ENCODE peak calls at places on chromosomes 6 and 20, in five cellular contexts. B is SK-N-SH, N is K562, H is GM12878, L is HepG2. F is an unnamed sample.

GRCh38 chr6:31908791-31909190 is 6.9 kb upstream of the ZBTB12 start:
- DNase-seq in H (peak), L (peak), N (no peak), B (no peak), F (no peak)

GRCh38 chr20:25256226-25256859 is 8.5 kb downstream of the PYGB start:
- DNase-seq in H (no peak), L (no peak), B (peak), N (no peak), F (no peak)

GRCh38 chr20:14336667-14337066 is 745 bp downstream of the FLRT3 start:
- DNase-seq in B (no peak), H (no peak), N (no peak), L (peak), F (no peak)

GRCh38 chr20:10171864-10172751 is 46.5 kb upstream of the SNAP25 start:
- DNase-seq in N (no peak), H (no peak), L (no peak), B (peak), F (peak)

GRCh38 chr20:44730441-44730840 is 15.2 kb upstream of the KCNK15 start:
- DNase-seq in B (no peak), H (no peak), N (no peak), L (no peak), F (no peak)

GRCh38 chr20:63846128-63846771 is 15.0 kb upstream of the ABHD16B start:
- DNase-seq in N (peak), L (peak), H (no peak), B (peak), F (peak)

GRCh38 chr20:46148313-46149213 is 30.4 kb downstream of the CD40 start:
- DNase-seq in L (no peak), N (no peak), H (no peak), B (peak), F (no peak)

GRCh38 chr6:158787395-158787794 is 31.8 kb downstream of the EZR start:
- DNase-seq in N (no peak), L (no peak), H (no peak), B (no peak), F (no peak)

GRCh38 chr6:44642870-44643522 is 255.5 kb downstream of the CDC5L start:
- DNase-seq in N (no peak), L (no peak), B (no peak), H (no peak), F (no peak)

GRCh38 chr6:101226677-101227135 is 166.8 kb upstream of the GRIK2 start:
- DNase-seq in L (peak), N (no peak), H (no peak), B (no peak), F (peak)

GRCh38 chr6:53281518-53282215 is 67.1 kb downstream of the ELOVL5 start:
- DNase-seq in H (no peak), L (no peak), B (no peak), N (no peak), F (no peak)

GRCh38 chr6:125232466-125232865 is 69.3 kb downstream of the HDDC2 start:
- DNase-seq in B (no peak), H (no peak), L (no peak), N (no peak), F (no peak)

GRCh38 chr6:136502791-136503190 is 47.4 kb downstream of the MAP7 start:
- DNase-seq in H (no peak), L (no peak), B (no peak), N (no peak), F (no peak)

GRCh38 chr6:136501514-136501913 is 48.7 kb downstream of the MAP7 start:
- DNase-seq in H (no peak), N (no peak), L (no peak), B (peak), F (no peak)

GRCh38 chr6:136499370-136499769 is 50.9 kb downstream of the MAP7 start:
- DNase-seq in B (no peak), H (no peak), L (no peak), N (no peak), F (no peak)

GRCh38 chr6:136501081-136501480 is 49.1 kb downstream of the MAP7 start:
- DNase-seq in L (no peak), N (no peak), H (no peak), B (peak), F (no peak)

DNA sequence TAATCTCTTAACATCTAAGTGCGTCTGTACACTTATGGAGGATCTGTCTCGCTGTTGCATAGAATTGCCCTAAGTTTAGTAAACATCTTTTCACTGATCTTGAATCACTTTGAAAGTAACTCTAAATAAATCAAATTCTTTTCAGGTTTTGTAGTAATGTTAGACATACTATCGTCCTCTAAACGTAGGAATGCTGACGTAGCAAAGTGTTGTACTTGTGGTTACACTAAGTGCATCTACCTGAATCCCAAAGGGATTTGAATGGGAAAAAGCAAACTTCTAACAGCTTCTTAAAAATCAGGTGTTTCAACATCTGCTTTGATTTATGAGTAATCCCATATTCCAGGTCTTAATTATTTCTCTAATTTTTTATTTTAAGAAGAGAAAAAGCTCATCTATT is 49.8 kb downstream of the MAP7 start:
- DNase-seq in N (no peak), L (no peak), B (no peak), H (no peak), F (no peak)
- TF ChIP-seq FOXM1 in N (no peak), L (no peak), B (no peak), H (no peak), F (no peak)

GRCh38 chr6:35516712-35517111 is 4.0 kb upstream of the TULP1 start:
- DNase-seq in N (no peak), B (no peak), H (no peak), L (no peak), F (no peak)
- TF ChIP-seq FOXM1 in N (no peak), B (no peak), H (no peak), L (no peak), F (no peak)

DNA sequence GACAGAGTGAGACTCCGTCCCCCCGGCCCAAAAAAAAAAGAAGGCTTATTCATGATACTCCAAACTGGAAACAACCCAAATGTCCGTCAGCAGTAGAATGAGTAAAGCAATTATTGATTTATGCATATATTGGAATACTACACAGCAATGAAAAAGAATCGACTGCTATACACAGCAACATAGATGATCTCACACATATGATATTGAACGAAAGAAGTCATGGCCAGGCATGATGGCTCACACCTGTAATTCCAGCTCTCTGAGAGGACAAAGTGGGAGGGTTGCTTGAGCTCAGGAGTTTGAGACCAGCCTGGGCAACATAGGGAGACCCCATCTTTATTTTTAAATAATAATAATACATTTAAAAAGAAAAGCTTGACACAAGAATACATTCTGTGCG is 28.5 kb downstream of the BCAS4 start:
- DNase-seq in B (no peak), N (no peak), L (no peak), H (no peak), F (no peak)
- TF ChIP-seq FOXM1 in B (no peak), N (no peak), L (no peak), H (no peak), F (no peak)

DNA sequence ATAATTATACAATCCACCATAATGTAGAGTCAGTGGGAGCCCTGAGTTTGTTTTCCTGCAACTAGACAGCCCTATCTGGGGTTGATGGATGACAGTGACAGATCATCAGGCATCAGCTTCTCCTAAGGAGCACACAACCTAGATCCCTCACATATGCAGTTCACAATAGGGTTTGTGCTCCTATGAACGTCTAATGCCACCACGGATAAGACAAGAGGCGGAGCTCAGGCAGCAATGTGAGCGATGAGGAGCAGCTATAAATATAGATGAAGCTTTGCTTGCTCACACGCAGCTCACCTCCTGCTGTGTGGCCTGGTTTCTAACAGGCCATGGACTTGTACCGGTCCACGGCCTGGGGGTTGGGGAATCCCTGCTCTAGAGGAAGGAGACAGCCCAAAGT is 25.9 kb downstream of the EDEM2 start:
- DNase-seq in N (peak), H (no peak), B (no peak), L (no peak), F (no peak)
- TF ChIP-seq FOXM1 in N (no peak), H (no peak), B (no peak), L (no peak), F (no peak)

DNA sequence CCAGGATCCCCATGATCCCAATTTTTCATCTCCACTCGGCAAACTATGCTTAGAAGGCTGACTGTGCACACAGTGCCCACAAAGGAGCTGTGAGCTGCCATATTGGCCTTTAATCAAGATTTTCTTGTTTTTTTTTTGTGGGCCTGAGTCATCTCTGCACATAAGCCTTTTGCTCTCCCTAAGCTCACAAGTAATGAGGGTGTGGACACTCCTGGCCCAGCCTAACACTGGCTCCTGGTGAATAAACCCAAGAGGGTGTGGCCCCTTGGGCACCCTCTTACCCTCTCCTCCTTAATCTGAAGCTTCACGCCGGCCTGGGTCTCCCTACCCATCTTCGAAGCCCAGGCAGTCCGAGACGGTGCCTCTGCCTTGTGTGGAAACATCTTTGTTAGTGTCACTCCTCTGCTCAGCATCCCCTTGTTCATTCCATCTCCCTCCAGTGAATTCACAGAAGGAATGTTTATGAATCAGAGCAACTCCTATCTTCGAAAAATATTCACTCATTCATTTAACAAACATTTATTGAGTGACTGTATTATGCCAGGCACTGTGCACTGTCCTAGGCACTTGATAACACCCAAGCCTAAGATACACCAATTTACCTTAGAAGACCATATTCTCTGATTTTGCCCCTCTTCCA is 22.2 kb upstream of the MRPS10 start:
- DNase-seq in L (no peak), B (no peak), N (no peak), H (no peak), F (no peak)
- TF ChIP-seq FOXM1 in L (no peak), B (no peak), N (no peak), H (no peak), F (no peak)